ENCODE peak calls at places on chromosomes 7 and 10, in ten cellular contexts. D, C, B, Y, O, I, E, F, T and P are unnamed samples.

GRCh38 chr7:114653391-114654088 is 238.9 kb downstream of the FOXP2 start:
- DNase-seq in D (no peak), C (no peak), B (no peak), Y (no peak), O (no peak), I (no peak), E (no peak), F (no peak), T (no peak), P (no peak)

GRCh38 chr7:142188846-142189245 is 69.0 kb downstream of the PRSS58 start:
- DNase-seq in D (no peak), C (no peak), B (no peak), Y (peak; percentile 7), O (no peak), I (no peak), E (no peak), F (no peak), T (no peak), P (no peak)

GRCh38 chr7:99617187-99617781 is 538 bp downstream of the ZSCAN25 start:
- DNase-seq in D (no peak), C (no peak), B (no peak), Y (peak; percentile 25), O (no peak), I (no peak), E (no peak), F (no peak), T (no peak), P (no peak)

GRCh38 chr10:75395171-75395954 is 6.2 kb downstream of the ZNF503 start:
- DNase-seq in D (peak; percentile 57), C (no peak), B (no peak), Y (peak; percentile 65), O (no peak), I (peak; percentile 65), E (no peak), F (no peak), T (no peak), P (no peak)

GRCh38 chr7:82631998-82632397 is 188.4 kb upstream of the CACNA2D1 start:
- DNase-seq in D (no peak), C (no peak), B (no peak), Y (no peak), O (no peak), I (no peak), E (no peak), F (no peak), T (no peak), P (no peak)

GRCh38 chr7:65840446-65840845 is 32.4 kb upstream of the VKORC1L1 start:
- DNase-seq in D (no peak), C (no peak), B (no peak), Y (no peak), O (no peak), I (peak; percentile 34), E (no peak), F (no peak), T (no peak), P (no peak)

GRCh38 chr7:121307021-121307575 is 21.7 kb upstream of the WNT16 start:
- DNase-seq in D (no peak), C (no peak), B (no peak), Y (no peak), O (no peak), I (no peak), E (no peak), F (no peak), T (no peak), P (no peak)

GRCh38 chr7:15424468-15424867 is 137.3 kb downstream of the AGMO start:
- DNase-seq in D (no peak), C (no peak), B (no peak), Y (no peak), O (no peak), I (no peak), E (no peak), F (no peak), T (no peak), P (no peak)